ENCODE peak calls at places on chromosomes 11 and 22, in seven cellular contexts. N, A, G, B, E, F and X are unnamed samples.

GRCh38 chr11:1060885-1061616 is 13.6 kb upstream of the MUC2 start:
- DNase-seq in N (peak), A (no peak), G (no peak), B (no peak), E (no peak), F (peak), X (no peak)

GRCh38 chr11:128266893-128267292 is 320.5 kb downstream of the ETS1 start:
- DNase-seq in N (no peak), A (no peak), G (no peak), B (no peak), E (no peak), F (no peak), X (no peak)

GRCh38 chr11:2445107-2445947 is 519 bp downstream of the KCNQ1 start:
- DNase-seq in N (no peak), A (no peak), G (no peak), B (no peak), E (no peak), F (no peak), X (no peak)

GRCh38 chr22:45997077-45997774 is 20.3 kb upstream of the WNT7B start:
- DNase-seq in N (peak), A (peak), G (peak), B (peak), E (no peak), F (peak), X (peak)

GRCh38 chr11:10669258-10670033 is 24.1 kb downstream of the IRAG1 start:
- DNase-seq in N (no peak), A (no peak), G (no peak), B (no peak), E (no peak), F (no peak), X (no peak)

GRCh38 chr11:281486-282161 is 3.4 kb downstream of the NLRP6 start:
- DNase-seq in N (peak), A (no peak), G (no peak), B (no peak), E (no peak), F (no peak), X (no peak)

GRCh38 chr11:67440229-67441081 is 2.8 kb downstream of the CORO1B start:
- DNase-seq in N (no peak), A (no peak), G (no peak), B (no peak), E (no peak), F (no peak), X (no peak)

GRCh38 chr11:125401746-125402145 is 94.3 kb downstream of the FEZ1 start:
- DNase-seq in N (no peak), A (no peak), G (no peak), B (no peak), E (no peak), F (no peak), X (peak)

GRCh38 chr11:130815074-130815802 is 101.0 kb downstream of the SNX19 start:
- DNase-seq in N (no peak), A (no peak), G (no peak), B (no peak), E (peak), F (no peak), X (no peak)